ENCODE peak calls at places on chromosomes 11 and 22, in four cellular contexts. One of them, this sample, is unnamed.

GRCh38 chr11:72735495-72736027 is 16.6 kb downstream of the ARAP1 start:
- DNase-seq in A549: no peak
- DNase-seq in H9: peak; percentile 71
- DNase-seq in CD8-positive, alpha-beta T cell: no peak
- DNase-seq in this sample: no peak

GRCh38 chr11:59423835-59424234 is 2.4 kb downstream of the OR5A2 start:
- DNase-seq in A549: no peak
- DNase-seq in H9: no peak
- DNase-seq in CD8-positive, alpha-beta T cell: no peak
- DNase-seq in this sample: no peak

GRCh38 chr22:39522567-39523300 is 2.4 kb downstream of the ATF4 start:
- DNase-seq in A549: peak; percentile 32
- DNase-seq in H9: no peak
- DNase-seq in CD8-positive, alpha-beta T cell: no peak
- DNase-seq in this sample: no peak

GRCh38 chr11:47847892-47848635 is at the start of gene NUP160:
- DNase-seq in A549: peak; percentile 79
- DNase-seq in H9: peak; percentile 86
- DNase-seq in CD8-positive, alpha-beta T cell: peak; percentile 84
- DNase-seq in this sample: peak; percentile 86

GRCh38 chr11:8351223-8351622 is 87.5 kb upstream of the LMO1 start:
- DNase-seq in A549: no peak
- DNase-seq in H9: no peak
- DNase-seq in CD8-positive, alpha-beta T cell: no peak
- DNase-seq in this sample: no peak

GRCh38 chr11:77146261-77147035 is 18.4 kb downstream of the MYO7A start:
- DNase-seq in A549: no peak
- DNase-seq in H9: no peak
- DNase-seq in CD8-positive, alpha-beta T cell: no peak
- DNase-seq in this sample: no peak

GRCh38 chr11:86418929-86419328 is 44.2 kb downstream of the CCDC81 start:
- DNase-seq in A549: no peak
- DNase-seq in H9: no peak
- DNase-seq in CD8-positive, alpha-beta T cell: no peak
- DNase-seq in this sample: no peak

GRCh38 chr22:41237707-41238569 is 2.8 kb downstream of the CHADL start:
- DNase-seq in A549: no peak
- DNase-seq in H9: peak; percentile 77
- DNase-seq in CD8-positive, alpha-beta T cell: peak; percentile 84
- DNase-seq in this sample: peak; percentile 77

GRCh38 chr22:49349181-49349835 is 478.4 kb downstream of the BRD1 start:
- DNase-seq in A549: no peak
- DNase-seq in H9: peak; percentile 14
- DNase-seq in CD8-positive, alpha-beta T cell: no peak
- DNase-seq in this sample: no peak

GRCh38 chr11:88411265-88411664 is 73.7 kb upstream of the CTSC start:
- DNase-seq in A549: no peak
- DNase-seq in H9: no peak
- DNase-seq in CD8-positive, alpha-beta T cell: no peak
- DNase-seq in this sample: no peak

GRCh38 chr11:58524232-58525036 is 16.5 kb upstream of the OR5B21 start:
- DNase-seq in A549: peak; percentile 71
- DNase-seq in H9: peak; percentile 80
- DNase-seq in CD8-positive, alpha-beta T cell: peak; percentile 40
- DNase-seq in this sample: peak; percentile 46

GRCh38 chr11:9092846-9093778 is 1.7 kb upstream of the SCUBE2 start:
- DNase-seq in A549: no peak
- DNase-seq in H9: no peak
- DNase-seq in CD8-positive, alpha-beta T cell: no peak
- DNase-seq in this sample: no peak

GRCh38 chr11:107669156-107669740 is 42.6 kb downstream of the SLN start:
- DNase-seq in A549: no peak
- DNase-seq in H9: no peak
- DNase-seq in CD8-positive, alpha-beta T cell: no peak
- DNase-seq in this sample: no peak

GRCh38 chr11:108931168-108931567 is 266.3 kb downstream of the DDX10 start:
- DNase-seq in A549: no peak
- DNase-seq in H9: no peak
- DNase-seq in CD8-positive, alpha-beta T cell: no peak
- DNase-seq in this sample: no peak

GRCh38 chr11:44030276-44030932 is 17.4 kb upstream of the ACCSL start:
- DNase-seq in A549: no peak
- DNase-seq in H9: peak; percentile 67
- DNase-seq in CD8-positive, alpha-beta T cell: no peak
- DNase-seq in this sample: peak; percentile 42

GRCh38 chr11:69465236-69466000 is 16.0 kb upstream of the LINC01488 start:
- DNase-seq in A549: no peak
- DNase-seq in H9: no peak
- DNase-seq in CD8-positive, alpha-beta T cell: no peak
- DNase-seq in this sample: no peak

DNA sequence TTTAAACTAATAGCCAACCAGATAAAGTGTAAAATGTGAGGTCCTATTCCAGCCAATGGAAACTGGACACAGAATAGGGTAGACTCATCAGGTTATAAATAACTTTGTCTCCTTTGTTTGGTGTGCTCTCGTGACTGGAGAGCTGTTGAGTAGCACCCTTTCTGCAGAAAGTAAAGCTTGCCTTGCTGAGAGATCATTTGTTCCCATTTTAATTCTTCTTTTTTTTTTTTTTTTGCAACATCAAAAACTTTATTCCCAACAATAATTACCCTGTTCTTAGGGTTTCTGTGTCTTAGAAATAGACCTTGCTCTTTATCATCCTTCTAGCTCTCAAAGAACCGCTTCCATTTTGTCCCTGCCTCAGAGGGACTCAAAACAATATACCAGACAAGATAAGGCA is 220.4 kb downstream of the FAM76B start:
- DNase-seq in A549: no peak
- DNase-seq in H9: no peak
- DNase-seq in CD8-positive, alpha-beta T cell: no peak
- DNase-seq in this sample: no peak
- TF ChIP-seq CTCF in A549: no peak
- TF ChIP-seq CTCF in H9: no peak
- TF ChIP-seq CTCF in CD8-positive, alpha-beta T cell: no peak
- TF ChIP-seq CTCF in this sample: no peak

DNA sequence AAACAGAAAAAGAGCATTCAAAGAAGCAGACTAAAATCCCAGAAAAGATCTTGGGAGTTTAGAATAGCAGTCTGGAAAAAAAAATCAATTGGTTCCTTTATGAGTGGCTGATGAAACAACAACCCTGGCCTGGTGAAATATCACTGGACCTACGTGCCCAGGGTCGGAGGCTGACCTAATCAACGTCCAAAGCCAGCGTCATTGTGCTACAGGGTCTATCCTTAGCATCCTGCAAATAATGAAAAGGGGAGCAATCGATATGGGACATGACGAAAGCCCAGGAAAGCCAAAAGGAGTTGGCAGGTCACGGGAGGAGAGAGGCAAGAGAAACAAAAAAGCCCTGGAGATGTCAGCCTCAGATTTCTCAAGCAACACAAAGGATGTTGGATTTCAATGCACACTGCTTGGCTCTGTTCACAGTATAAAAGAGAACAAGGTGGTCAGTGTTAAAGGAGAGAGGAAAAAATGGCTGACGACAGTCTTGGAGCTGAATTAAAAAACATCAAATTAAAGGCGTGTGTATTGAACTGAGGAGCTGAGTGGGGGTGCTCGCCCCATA is 148.8 kb downstream of the BLID start:
- DNase-seq in A549: no peak
- DNase-seq in H9: no peak
- DNase-seq in CD8-positive, alpha-beta T cell: no peak
- DNase-seq in this sample: no peak
- H3K27ac ChIP-seq in A549: no peak overlapping the region
- H3K27ac ChIP-seq in H9: no peak overlapping the region
- H3K27ac ChIP-seq in CD8-positive, alpha-beta T cell: no peak overlapping the region
- H3K27ac ChIP-seq in this sample: no peak overlapping the region

GRCh38 chr11:100774132-100774531 is 87.0 kb downstream of the ARHGAP42 start:
- DNase-seq in A549: no peak
- DNase-seq in H9: no peak
- DNase-seq in CD8-positive, alpha-beta T cell: no peak
- DNase-seq in this sample: no peak
- TF ChIP-seq CTCF in A549: no peak
- TF ChIP-seq CTCF in H9: no peak
- TF ChIP-seq CTCF in CD8-positive, alpha-beta T cell: no peak
- TF ChIP-seq CTCF in this sample: no peak

DNA sequence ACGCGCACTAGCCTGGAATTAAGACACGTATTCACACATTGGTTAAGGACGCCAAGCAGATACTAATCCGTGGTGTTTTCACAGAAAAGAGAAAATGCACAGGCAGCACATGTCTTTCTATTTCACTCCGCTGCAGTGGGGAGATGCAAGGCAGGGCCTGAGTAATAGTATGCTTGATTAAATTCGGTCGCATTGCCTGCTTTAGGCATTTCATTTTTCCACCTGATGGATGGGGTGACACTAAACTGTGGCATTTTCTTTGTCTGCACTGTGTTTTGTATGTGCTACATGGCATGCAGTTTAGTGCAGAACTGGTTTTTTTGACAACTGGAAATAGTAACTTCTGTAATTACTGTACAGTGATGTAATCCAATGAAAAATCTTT is 94.9 kb downstream of the SLC17A6 start:
- DNase-seq in A549: no peak
- DNase-seq in H9: no peak
- DNase-seq in CD8-positive, alpha-beta T cell: no peak
- DNase-seq in this sample: no peak
- H3K27ac ChIP-seq in A549: no peak overlapping the region
- H3K27ac ChIP-seq in H9: no peak overlapping the region
- H3K27ac ChIP-seq in CD8-positive, alpha-beta T cell: no peak overlapping the region
- H3K27ac ChIP-seq in this sample: peak overlapping the region; percentile 61

GRCh38 chr11:79493555-79494171 is 52.8 kb upstream of the TENM4 start:
- DNase-seq in A549: peak; percentile 70
- DNase-seq in H9: peak; percentile 95
- DNase-seq in CD8-positive, alpha-beta T cell: no peak
- DNase-seq in this sample: peak; percentile 70
- TF ChIP-seq CTCF in A549: peak; percentile 74
- TF ChIP-seq CTCF in H9: peak; percentile 98
- TF ChIP-seq CTCF in CD8-positive, alpha-beta T cell: peak; percentile 23
- TF ChIP-seq CTCF in this sample: peak; percentile 84

GRCh38 chr11:12137005-12137690 is 26.8 kb downstream of the MICAL2 start:
- DNase-seq in A549: no peak
- DNase-seq in H9: no peak
- DNase-seq in CD8-positive, alpha-beta T cell: no peak
- DNase-seq in this sample: no peak
- H3K27ac ChIP-seq in A549: no peak overlapping the region
- H3K27ac ChIP-seq in H9: no peak overlapping the region
- H3K27ac ChIP-seq in CD8-positive, alpha-beta T cell: no peak overlapping the region
- H3K27ac ChIP-seq in this sample: no peak overlapping the region

GRCh38 chr22:42691440-42691839 is 29.2 kb downstream of the A4GALT start:
- DNase-seq in A549: no peak
- DNase-seq in H9: no peak
- DNase-seq in CD8-positive, alpha-beta T cell: no peak
- DNase-seq in this sample: no peak

GRCh38 chr22:42693055-42693762 is 27.5 kb downstream of the A4GALT start:
- DNase-seq in A549: no peak
- DNase-seq in H9: no peak
- DNase-seq in CD8-positive, alpha-beta T cell: no peak
- DNase-seq in this sample: no peak

GRCh38 chr22:42693763-42694683 is 26.6 kb downstream of the A4GALT start:
- DNase-seq in A549: no peak
- DNase-seq in H9: no peak
- DNase-seq in CD8-positive, alpha-beta T cell: no peak
- DNase-seq in this sample: no peak

GRCh38 chr22:42695294-42695693 is 25.4 kb downstream of the A4GALT start:
- DNase-seq in A549: no peak
- DNase-seq in H9: no peak
- DNase-seq in CD8-positive, alpha-beta T cell: no peak
- DNase-seq in this sample: peak; percentile 55

DNA sequence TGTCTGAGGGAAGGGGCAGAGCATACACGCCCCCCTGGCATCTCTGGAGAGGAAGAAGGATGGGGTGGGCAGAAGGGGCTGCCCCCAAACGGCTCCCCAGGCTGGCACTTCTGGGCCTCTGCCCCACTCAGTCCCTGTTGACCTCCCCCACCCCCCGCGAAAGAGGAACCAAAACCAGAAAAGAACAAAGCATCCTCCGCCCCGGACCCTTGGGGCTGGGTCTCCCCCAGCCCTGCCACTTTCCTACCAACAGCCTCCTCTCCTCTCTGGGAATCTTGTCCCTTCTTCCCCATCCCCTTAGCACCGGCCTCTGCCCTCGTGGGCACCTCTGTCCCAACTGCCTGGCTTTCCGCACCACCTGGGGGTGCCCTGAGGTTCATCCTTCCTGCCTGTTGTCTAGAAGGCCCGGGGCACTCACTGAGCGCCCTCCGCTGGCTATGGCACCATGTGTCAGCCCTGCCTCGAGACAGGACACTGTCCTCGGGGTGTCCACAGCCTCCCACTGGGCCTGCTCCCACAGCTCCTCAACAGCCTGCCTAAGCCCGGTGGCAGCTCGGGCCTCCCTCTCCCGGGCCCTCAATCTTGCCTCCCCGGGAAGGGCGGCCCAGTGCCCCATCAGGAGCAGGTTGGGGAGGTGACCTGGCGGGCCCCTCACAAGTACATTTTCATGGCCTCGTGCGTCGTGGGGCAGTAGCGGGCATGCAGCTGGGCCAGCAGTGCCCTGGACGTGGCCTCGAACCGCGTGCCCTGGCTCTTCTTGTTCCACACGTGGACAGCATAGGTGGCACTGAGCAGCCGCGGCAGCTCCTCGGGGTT is 28.2 kb downstream of the A4GALT start:
- DNase-seq in A549: no peak
- DNase-seq in H9: no peak
- DNase-seq in CD8-positive, alpha-beta T cell: no peak
- DNase-seq in this sample: no peak
- TF ChIP-seq CTCF in A549: no peak
- TF ChIP-seq CTCF in H9: peak; percentile 47
- TF ChIP-seq CTCF in CD8-positive, alpha-beta T cell: no peak
- TF ChIP-seq CTCF in this sample: no peak

GRCh38 chr22:46287873-46288751 is 8.6 kb upstream of the GTSE1 start:
- DNase-seq in A549: no peak
- DNase-seq in H9: no peak
- DNase-seq in CD8-positive, alpha-beta T cell: no peak
- DNase-seq in this sample: no peak
- H3K27ac ChIP-seq in A549: no peak overlapping the region
- H3K27ac ChIP-seq in H9: no peak overlapping the region
- H3K27ac ChIP-seq in CD8-positive, alpha-beta T cell: peak overlapping the region; percentile 56
- H3K27ac ChIP-seq in this sample: peak overlapping the region; percentile 84